ENCODE peak calls at places on chromosomes 6 and 20, in five cellular contexts. K is endodermal cell, B is endothelial cell of umbilical vein, J is transverse colon, P is HFF-Myc. T is an unnamed sample.

GRCh38 chr6:75094614-75095321 is 111.1 kb downstream of the COL12A1 start:
- DNase-seq in B (no peak), P (no peak), K (no peak), J (no peak), T (no peak)

GRCh38 chr6:166747644-166748595 is 120.9 kb upstream of the RPS6KA2 start:
- DNase-seq in J (no peak), B (no peak), K (no peak), P (no peak), T (no peak)

GRCh38 chr20:62651285-62652021 is 9.2 kb downstream of the SLCO4A1 start:
- DNase-seq in J (peak), P (no peak), B (no peak), K (peak), T (peak)

GRCh38 chr6:6234963-6235362 is 85.5 kb downstream of the F13A1 start:
- DNase-seq in J (no peak), P (no peak), B (no peak), K (no peak), T (no peak)

GRCh38 chr6:80214436-80215022 is 108.1 kb downstream of the BCKDHB start:
- DNase-seq in K (no peak), B (peak), J (peak), P (peak), T (peak)

GRCh38 chr6:135286962-135287525 is 105.9 kb downstream of the MYB start:
- DNase-seq in J (no peak), B (no peak), K (no peak), P (no peak), T (no peak)

GRCh38 chr6:105794263-105794662 is 291.9 kb upstream of the PRDM1 start:
- DNase-seq in J (peak), B (no peak), P (no peak), K (peak), T (peak)

GRCh38 chr20:46361386-46361785 is 45.0 kb downstream of the ELMO2 start:
- DNase-seq in K (no peak), J (no peak), P (no peak), B (no peak), T (no peak)

GRCh38 chr20:1396702-1397101 is 3.8 kb upstream of the FKBP1A start:
- DNase-seq in B (peak), K (no peak), J (no peak), P (no peak), T (no peak)

GRCh38 chr6:117270960-117271507 is 5.7 kb downstream of the VGLL2 start:
- DNase-seq in K (no peak), J (no peak), B (no peak), P (no peak), T (no peak)

GRCh38 chr6:133748628-133749027 is 140.3 kb upstream of the TCF21 start:
- DNase-seq in J (no peak), P (no peak), B (no peak), K (no peak), T (no peak)

GRCh38 chr6:70118670-70119069 is 184.2 kb downstream of the COL9A1 start:
- DNase-seq in B (no peak), P (no peak), J (no peak), K (no peak), T (peak)

GRCh38 chr6:76876922-76877553 is 586.3 kb downstream of the HTR1B start:
- DNase-seq in J (peak), P (no peak), K (peak), B (peak), T (peak)

GRCh38 chr6:29627762-29628418 is 5.1 kb downstream of the GABBR1 start:
- DNase-seq in J (peak), K (peak), B (peak), P (peak), T (peak)

GRCh38 chr6:147390909-147391536 is 117.5 kb upstream of the SAMD5 start:
- DNase-seq in K (no peak), B (peak), P (no peak), J (no peak), T (no peak)

GRCh38 chr20:63087236-63087871 is 80.6 kb upstream of the BHLHE23 start:
- DNase-seq in J (peak), P (no peak), B (no peak), K (peak), T (no peak)

GRCh38 chr6:40265615-40266014 is 321.5 kb downstream of the LRFN2 start:
- DNase-seq in B (no peak), K (peak), P (no peak), J (no peak), T (no peak)

GRCh38 chr6:161027385-161027784 is 35.8 kb downstream of the MAP3K4 start:
- DNase-seq in J (no peak), P (no peak), K (no peak), B (no peak), T (no peak)

GRCh38 chr6:123001540-123001939 is 5.5 kb downstream of the CLVS2 start:
- DNase-seq in J (no peak), B (no peak), K (peak), P (no peak), T (no peak)

GRCh38 chr6:142702501-142703460 is 242.2 kb downstream of the HIVEP2 start:
- DNase-seq in P (no peak), B (peak), K (peak), J (peak), T (peak)

GRCh38 chr6:135600086-135600702 is 102.7 kb upstream of the AHI1 start:
- DNase-seq in K (no peak), B (no peak), J (no peak), P (no peak), T (peak)

GRCh38 chr6:139747154-139747553 is 372.7 kb upstream of the CITED2 start:
- DNase-seq in K (no peak), B (no peak), J (no peak), P (no peak), T (no peak)

GRCh38 chr20:47336013-47336754 is 20.3 kb downstream of the ZMYND8 start:
- DNase-seq in B (no peak), P (peak), K (no peak), J (peak), T (no peak)

GRCh38 chr20:32356935-32357868 is 929 bp upstream of the ASXL1 start:
- DNase-seq in J (peak), P (no peak), B (peak), K (no peak), T (peak)

GRCh38 chr6:90720404-90720803 is 133.5 kb upstream of the MAP3K7 start:
- DNase-seq in K (no peak), P (no peak), B (no peak), J (no peak), T (no peak)

GRCh38 chr20:57611605-57612311 is 8.5 kb downstream of the ZBP1 start:
- DNase-seq in J (peak), B (no peak), P (no peak), K (peak), T (no peak)

GRCh38 chr20:61434361-61434781 is 182.3 kb downstream of the CDH4 start:
- DNase-seq in B (no peak), J (no peak), P (no peak), K (no peak), T (no peak)

GRCh38 chr6:51843470-51844390 is 243.7 kb downstream of the PKHD1 start:
- DNase-seq in K (no peak), B (no peak), J (no peak), P (no peak), T (no peak)

GRCh38 chr6:105163186-105163585 is 16.6 kb downstream of the POPDC3 start:
- DNase-seq in K (no peak), P (no peak), B (no peak), J (no peak), T (no peak)

GRCh38 chr20:38604873-38605303 is 3.3 kb downstream of the ARHGAP40 start:
- DNase-seq in B (peak), K (no peak), P (peak), J (no peak), T (no peak)

GRCh38 chr20:20594171-20594530 is 118.3 kb downstream of the RALGAPA2 start:
- DNase-seq in B (peak), K (no peak), P (no peak), J (no peak), T (no peak)

DNA sequence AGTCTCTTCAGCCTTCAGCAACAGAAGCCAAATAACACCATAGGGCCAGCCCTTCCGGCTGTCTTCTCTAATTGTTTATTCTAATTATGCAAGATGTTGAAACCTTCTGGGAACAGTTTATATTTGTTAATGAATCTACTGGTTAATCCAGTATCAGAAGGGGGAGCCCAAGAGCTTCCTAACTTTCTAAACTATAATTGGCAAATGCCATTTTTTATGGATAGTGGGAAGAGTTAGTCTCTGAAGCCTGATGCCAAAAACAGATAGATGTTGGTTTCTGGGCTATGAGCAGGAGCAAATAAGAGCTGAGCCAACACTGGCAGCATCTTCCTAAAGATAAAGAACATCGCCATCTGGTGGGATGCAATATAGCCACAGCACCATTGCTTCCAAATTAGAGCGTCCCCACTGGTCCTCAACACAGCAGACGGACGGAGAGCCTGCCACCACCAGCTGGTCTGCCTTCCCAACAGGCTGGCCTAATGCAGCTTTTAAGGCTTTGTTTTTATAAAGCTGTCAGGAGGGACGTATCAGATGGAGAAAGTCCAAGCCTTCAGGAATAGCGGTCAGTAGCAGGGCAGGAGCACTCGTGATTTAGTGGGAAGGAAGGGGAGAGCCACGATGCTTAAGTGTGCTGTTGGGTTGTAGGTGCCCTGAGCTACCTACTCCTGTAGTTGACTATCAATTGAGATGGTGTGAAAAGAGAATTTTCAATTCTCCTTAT is 118.8 kb downstream of the RALGAPA2 start:
- DNase-seq in P (peak), J (no peak), B (peak), K (peak), T (no peak)
- TF ChIP-seq CTCF in P (peak), J (no peak), B (peak), K (peak), T (peak)

DNA sequence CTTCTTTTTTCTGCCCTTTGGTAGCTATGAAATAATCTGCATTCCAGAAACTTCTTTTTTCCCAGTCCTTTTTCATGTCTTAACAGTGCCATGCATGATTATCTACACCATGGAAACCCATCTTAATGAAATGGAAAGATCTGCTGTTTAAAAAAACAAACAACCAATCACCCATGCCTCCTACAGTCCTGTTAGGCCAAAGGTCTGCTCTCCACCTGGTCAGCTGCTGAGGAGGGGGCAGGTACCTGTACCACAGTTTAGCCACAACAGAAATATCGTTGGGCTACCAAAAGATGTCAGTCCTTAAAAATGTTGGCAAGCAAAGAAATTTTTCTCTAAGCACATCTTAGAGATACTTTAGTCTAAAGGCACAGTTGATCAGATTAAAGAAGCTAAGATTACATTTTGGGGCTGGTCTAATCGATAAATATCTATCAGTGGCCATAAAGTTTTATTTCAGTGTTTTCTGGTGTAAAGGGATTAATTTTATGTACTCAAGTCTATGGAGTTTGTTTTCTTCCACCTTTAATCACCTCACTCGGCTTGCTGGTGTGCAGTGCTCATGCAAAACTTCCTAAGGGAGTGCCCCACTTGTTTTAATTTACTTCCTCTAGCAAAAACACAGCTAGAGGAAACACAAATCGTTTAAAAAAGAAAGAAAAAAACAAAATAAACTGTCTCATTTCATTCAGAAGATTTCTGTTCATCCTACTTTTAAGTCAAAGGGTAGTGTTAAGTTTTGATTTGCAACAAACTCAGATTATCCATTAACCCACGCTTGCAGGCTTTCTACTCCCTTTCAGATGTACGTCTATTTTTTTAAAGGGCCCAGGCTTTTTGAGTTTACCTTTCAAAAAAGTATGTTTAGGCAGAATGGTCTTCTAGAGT is 112.9 kb downstream of the SLC16A10 start:
- DNase-seq in K (no peak), J (no peak), P (no peak), B (no peak), T (no peak)
- H3K4me3 ChIP-seq in K (no peak), J (no peak), P (no peak), B (no peak), T (no peak)

GRCh38 chr6:149190228-149190831 is 127.2 kb upstream of the TAB2 start:
- DNase-seq in B (peak), P (no peak), J (peak), K (peak), T (peak)
- TF ChIP-seq CTCF in B (peak), P (peak), J (peak), K (peak), T (no peak)

GRCh38 chr6:31204751-31205145 is 34.3 kb upstream of the POU5F1 start:
- DNase-seq in J (no peak), B (no peak), P (no peak), K (no peak), T (no peak)
- H3K4me3 ChIP-seq in J (peak), B (no peak), P (no peak), K (no peak), T (no peak)

GRCh38 chr20:37397076-37397953 is 51.4 kb downstream of the SRC start:
- DNase-seq in J (no peak), K (no peak), P (no peak), B (no peak), T (no peak)
- TF ChIP-seq CTCF in J (no peak), K (no peak), P (no peak), B (no peak), T (no peak)

GRCh38 chr20:17896247-17896723 is 72.3 kb downstream of the SNX5 start:
- DNase-seq in J (no peak), K (no peak), P (no peak), B (peak), T (no peak)
- H3K4me3 ChIP-seq in J (no peak), K (no peak), P (no peak), B (no peak), T (no peak)